ENCODE peak calls at places on chromosomes 2 and 18, in nine cellular contexts. G, D, U, Y, C, B, R, T and N are unnamed samples.

GRCh38 chr2:202113571-202114142 is 40.6 kb downstream of the KIAA2012 start:
- DNase-seq in D (no peak), U (no peak), Y (no peak), R (no peak), T (peak; percentile 44), C (no peak), G (no peak), B (no peak), N (no peak)

GRCh38 chr2:46825958-46826897 is 89.4 kb downstream of the MCFD2 start:
- DNase-seq in R (no peak), Y (peak; percentile 9), D (no peak), B (no peak), U (no peak), C (no peak), T (peak; percentile 95), G (no peak), N (peak; percentile 40)

GRCh38 chr18:30713299-30713698 is 329.2 kb downstream of the DSC3 start:
- DNase-seq in B (no peak), Y (no peak), T (no peak), G (no peak), D (no peak), C (no peak), U (no peak), R (no peak), N (no peak)

GRCh38 chr2:230680463-230681195 is 32.0 kb upstream of the CAB39 start:
- DNase-seq in G (no peak), U (no peak), D (no peak), R (no peak), C (no peak), T (peak; percentile 96), B (no peak), Y (no peak), N (no peak)

GRCh38 chr18:23994361-23994902 is 20.1 kb upstream of the TTC39C start:
- DNase-seq in C (peak; percentile 76), G (peak; percentile 21), U (no peak), B (no peak), R (peak; percentile 21), D (peak; percentile 44), Y (peak; percentile 44), T (peak; percentile 92), N (no peak)

GRCh38 chr2:43059183-43059897 is 167.1 kb downstream of the ZFP36L2 start:
- DNase-seq in B (no peak), U (no peak), C (peak; percentile 89), G (no peak), D (peak; percentile 75), Y (peak; percentile 71), T (peak; percentile 98), R (peak; percentile 75), N (peak; percentile 71)

GRCh38 chr18:68428026-68428425 is 286.9 kb downstream of the TMX3 start:
- DNase-seq in B (no peak), C (peak; percentile 79), U (no peak), D (no peak), Y (no peak), R (no peak), T (peak; percentile 93), G (no peak), N (no peak)

GRCh38 chr2:25523060-25523459 is 150.3 kb downstream of the DTNB start:
- DNase-seq in U (no peak), B (no peak), Y (no peak), R (no peak), C (no peak), G (no peak), D (no peak), T (no peak), N (no peak)

GRCh38 chr2:186806591-186806990 is 42.4 kb downstream of the ZSWIM2 start:
- DNase-seq in T (no peak), D (no peak), C (no peak), B (no peak), Y (no peak), U (no peak), R (no peak), G (no peak), N (no peak)

GRCh38 chr2:211306929-211307328 is 750.5 kb downstream of the CPS1 start:
- DNase-seq in R (no peak), G (no peak), T (no peak), B (no peak), D (no peak), C (no peak), U (no peak), Y (no peak), N (no peak)

GRCh38 chr18:63339920-63340484 is 20.4 kb upstream of the BCL2 start:
- DNase-seq in U (no peak), T (peak; percentile 69), R (peak; percentile 54), D (no peak), Y (no peak), C (no peak), G (peak; percentile 86), B (peak; percentile 51), N (no peak)

GRCh38 chr2:108257757-108258331 is 18.1 kb downstream of the SULT1C3 start:
- DNase-seq in Y (no peak), B (no peak), G (no peak), C (no peak), T (no peak), R (no peak), U (no peak), D (no peak), N (no peak)

GRCh38 chr2:219314804-219315468 is 5.7 kb upstream of the PTPRN start:
- DNase-seq in R (no peak), G (no peak), U (no peak), Y (no peak), D (no peak), C (no peak), T (peak; percentile 39), B (no peak), N (no peak)

GRCh38 chr2:153622285-153622684 is 143.7 kb upstream of the RPRM start:
- DNase-seq in D (no peak), T (no peak), R (no peak), Y (no peak), C (no peak), G (peak; percentile 36), U (no peak), B (no peak), N (no peak)
- TF ChIP-seq CTCF in D (no peak), T (no peak), R (no peak), Y (no peak), C (no peak), G (peak; percentile 67), U (no peak), B (peak; percentile 78), N (peak; percentile 53)

DNA sequence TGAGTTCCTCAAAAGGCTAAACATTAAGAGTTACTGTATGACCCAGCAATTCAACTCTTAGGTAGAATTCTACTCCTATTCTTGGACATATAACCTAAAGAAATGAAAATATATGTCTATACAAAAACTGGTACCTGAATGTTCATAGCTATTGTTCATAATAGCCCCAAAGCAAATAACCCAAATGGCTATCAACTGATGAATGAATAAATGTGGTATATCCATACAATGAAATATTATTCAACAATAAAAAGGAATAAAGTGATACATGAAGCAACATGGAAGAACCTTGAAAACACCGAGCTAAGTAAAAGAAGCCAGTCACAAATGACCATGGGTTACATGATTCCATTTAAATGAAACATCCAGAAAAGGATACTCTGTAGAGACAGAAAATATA is 114.6 kb downstream of the BAZ2B start:
- DNase-seq in C (no peak), R (no peak), Y (no peak), B (no peak), D (no peak), U (no peak), G (no peak), T (no peak), N (no peak)
- TF ChIP-seq CTCF in C (no peak), R (no peak), Y (no peak), B (no peak), D (no peak), U (no peak), G (no peak), T (no peak), N (no peak)

GRCh38 chr2:2846379-2847130 is 515.5 kb upstream of the MYT1L start:
- DNase-seq in B (no peak), C (no peak), Y (no peak), G (no peak), T (no peak), D (no peak), R (no peak), U (no peak), N (peak; percentile 88)

GRCh38 chr2:2845796-2846315 is 514.8 kb upstream of the MYT1L start:
- DNase-seq in U (no peak), D (no peak), C (no peak), B (no peak), T (no peak), G (no peak), Y (no peak), R (no peak), N (no peak)

GRCh38 chr2:2842466-2842865 is 511.4 kb upstream of the MYT1L start:
- DNase-seq in B (no peak), C (no peak), U (no peak), Y (peak; percentile 4), D (no peak), R (no peak), G (no peak), T (no peak), N (no peak)

GRCh38 chr2:2845267-2845666 is 514.2 kb upstream of the MYT1L start:
- DNase-seq in G (no peak), R (no peak), B (no peak), U (no peak), Y (no peak), D (no peak), C (no peak), T (no peak), N (no peak)

GRCh38 chr2:2843969-2844548 is 513.0 kb upstream of the MYT1L start:
- DNase-seq in C (no peak), Y (no peak), T (no peak), B (no peak), D (no peak), U (no peak), R (no peak), G (no peak), N (no peak)
- TF ChIP-seq CTCF in C (no peak), Y (no peak), T (no peak), B (peak; percentile 68), D (no peak), U (peak; percentile 22), R (no peak), G (peak; percentile 52), N (peak; percentile 53)

GRCh38 chr2:4175343-4175742 is 472.0 kb downstream of the DCDC2C start:
- DNase-seq in U (no peak), T (no peak), C (no peak), R (no peak), G (no peak), Y (no peak), B (no peak), D (no peak), N (no peak)
- TF ChIP-seq CTCF in U (no peak), T (no peak), C (no peak), R (no peak), G (no peak), Y (no peak), B (peak; percentile 35), D (no peak), N (no peak)